ENCODE peak calls at places on chromosomes 7 and 10, in ten cellular contexts. U, C, Z, K, E, N, T, S, J and G are unnamed samples.

GRCh38 chr10:77431980-77432379 is 205.6 kb downstream of the KCNMA1 start:
- DNase-seq in U (no peak), C (no peak), Z (no peak), K (no peak), E (no peak), N (no peak), T (no peak), S (no peak), J (no peak), G (no peak)

GRCh38 chr10:23702977-23703414 is 264.1 kb downstream of the OTUD1 start:
- DNase-seq in U (peak), C (peak), Z (peak), K (no peak), E (peak), N (no peak), T (peak), S (peak), J (peak), G (peak)

GRCh38 chr7:102232686-102233286 is 53.9 kb upstream of the SH2B2 start:
- DNase-seq in U (no peak), C (no peak), Z (no peak), K (no peak), E (no peak), N (no peak), T (no peak), S (peak), J (no peak), G (peak)

GRCh38 chr10:126199221-126199998 is 188.9 kb downstream of the ADAM12 start:
- DNase-seq in U (peak), C (no peak), Z (no peak), K (no peak), E (no peak), N (no peak), T (no peak), S (no peak), J (no peak), G (no peak)

GRCh38 chr10:61618388-61618961 is 44.3 kb upstream of the CABCOCO1 start:
- DNase-seq in U (no peak), C (no peak), Z (no peak), K (no peak), E (no peak), N (no peak), T (no peak), S (no peak), J (no peak), G (no peak)

GRCh38 chr7:152435384-152436278 is at the start of gene KMT2C:
- DNase-seq in U (peak), C (peak), Z (peak), K (peak), E (peak), N (peak), T (peak), S (peak), J (no peak), G (peak)

GRCh38 chr10:89373916-89374711 is 3.7 kb upstream of the IFIT1B start:
- DNase-seq in U (peak), C (no peak), Z (no peak), K (peak), E (peak), N (no peak), T (peak), S (peak), J (peak), G (no peak)

GRCh38 chr7:148717266-148717793 is 18.6 kb downstream of the CUL1 start:
- DNase-seq in U (no peak), C (no peak), Z (no peak), K (no peak), E (no peak), N (no peak), T (no peak), S (no peak), J (no peak), G (no peak)

GRCh38 chr10:69636626-69637550 is 6.8 kb downstream of the FAM241B start:
- DNase-seq in U (no peak), C (peak), Z (no peak), K (no peak), E (peak), N (no peak), T (no peak), S (no peak), J (no peak), G (no peak)

GRCh38 chr7:5216931-5217330 is 26.9 kb downstream of the WIPI2 start:
- DNase-seq in U (no peak), C (no peak), Z (no peak), K (no peak), E (no peak), N (no peak), T (no peak), S (no peak), J (no peak), G (no peak)

GRCh38 chr10:7409045-7409731 is 1.6 kb downstream of the SFMBT2 start:
- DNase-seq in U (peak), C (peak), Z (no peak), K (peak), E (peak), N (peak), T (peak), S (no peak), J (no peak), G (peak)

GRCh38 chr7:141585592-141586510 is 34.6 kb downstream of the AGK start:
- DNase-seq in U (no peak), C (no peak), Z (no peak), K (no peak), E (no peak), N (no peak), T (no peak), S (no peak), J (peak), G (no peak)

GRCh38 chr10:97659589-97659988 is 19.1 kb downstream of the PI4K2A start:
- DNase-seq in U (no peak), C (no peak), Z (no peak), K (no peak), E (no peak), N (no peak), T (no peak), S (no peak), J (no peak), G (peak)

GRCh38 chr10:48589266-48589665 is 15.6 kb downstream of the ARHGAP22 start:
- DNase-seq in U (no peak), C (no peak), Z (no peak), K (no peak), E (no peak), N (no peak), T (peak), S (no peak), J (no peak), G (peak)

GRCh38 chr7:54788664-54789063 is 29.7 kb upstream of the SEC61G start:
- DNase-seq in U (peak), C (peak), Z (no peak), K (no peak), E (peak), N (no peak), T (peak), S (peak), J (peak), G (peak)

GRCh38 chr7:28629216-28629848 is 217.0 kb downstream of the CREB5 start:
- DNase-seq in U (no peak), C (no peak), Z (no peak), K (no peak), E (no peak), N (no peak), T (no peak), S (no peak), J (no peak), G (peak)

GRCh38 chr10:10780746-10781145 is 236.9 kb upstream of the CELF2 start:
- DNase-seq in U (no peak), C (no peak), Z (no peak), K (no peak), E (no peak), N (no peak), T (no peak), S (no peak), J (no peak), G (no peak)

GRCh38 chr10:29646238-29646902 is 11.6 kb upstream of the SVIL start:
- DNase-seq in U (no peak), C (no peak), Z (no peak), K (no peak), E (no peak), N (no peak), T (no peak), S (no peak), J (no peak), G (no peak)

GRCh38 chr7:42662862-42663261 is 249.0 kb downstream of the C7orf25 start:
- DNase-seq in U (no peak), C (no peak), Z (no peak), K (no peak), E (no peak), N (no peak), T (no peak), S (no peak), J (no peak), G (no peak)

GRCh38 chr10:31780717-31781116 is 147.9 kb downstream of the ARHGAP12 start:
- DNase-seq in U (no peak), C (no peak), Z (no peak), K (no peak), E (no peak), N (no peak), T (no peak), S (no peak), J (no peak), G (no peak)

GRCh38 chr10:72000073-72001025 is 36.2 kb downstream of the CHST3 start:
- DNase-seq in U (no peak), C (no peak), Z (no peak), K (no peak), E (no peak), N (no peak), T (no peak), S (no peak), J (no peak), G (no peak)

GRCh38 chr7:43071604-43072003 is 40.8 kb upstream of the HECW1 start:
- DNase-seq in U (no peak), C (peak), Z (no peak), K (no peak), E (no peak), N (no peak), T (no peak), S (no peak), J (no peak), G (peak)

GRCh38 chr10:79562135-79562756 is 2.0 kb upstream of the SFTPA2 start:
- DNase-seq in U (peak), C (peak), Z (peak), K (peak), E (peak), N (peak), T (peak), S (peak), J (peak), G (peak)

GRCh38 chr10:29532256-29532878 is 102.4 kb downstream of the SVIL start:
- DNase-seq in U (no peak), C (no peak), Z (no peak), K (no peak), E (no peak), N (no peak), T (no peak), S (no peak), J (no peak), G (no peak)

GRCh38 chr7:146150153-146150552 is 33.6 kb downstream of the CNTNAP2 start:
- DNase-seq in U (no peak), C (no peak), Z (no peak), K (no peak), E (no peak), N (no peak), T (no peak), S (no peak), J (no peak), G (peak)

GRCh38 chr10:131207584-131208532 is 103.7 kb downstream of the TCERG1L start:
- DNase-seq in U (no peak), C (no peak), Z (no peak), K (no peak), E (no peak), N (no peak), T (no peak), S (no peak), J (no peak), G (no peak)

GRCh38 chr7:10821156-10821555 is 152.5 kb upstream of the PHF14 start:
- DNase-seq in U (no peak), C (no peak), Z (no peak), K (no peak), E (no peak), N (no peak), T (no peak), S (no peak), J (no peak), G (no peak)

GRCh38 chr7:30315589-30315988 is 31.2 kb downstream of the ZNRF2 start:
- DNase-seq in U (no peak), C (no peak), Z (no peak), K (no peak), E (no peak), N (no peak), T (no peak), S (no peak), J (no peak), G (no peak)

GRCh38 chr10:126702181-126702580 is 31.7 kb upstream of the C10orf90 start:
- DNase-seq in U (no peak), C (no peak), Z (no peak), K (no peak), E (no peak), N (no peak), T (no peak), S (no peak), J (no peak), G (no peak)

GRCh38 chr7:80240265-80241025 is 105.8 kb downstream of the GNAI1 start:
- DNase-seq in U (no peak), C (no peak), Z (no peak), K (no peak), E (no peak), N (no peak), T (no peak), S (no peak), J (no peak), G (no peak)

GRCh38 chr7:5425507-5426225 is 2.0 kb upstream of the TNRC18 start:
- DNase-seq in U (peak), C (peak), Z (no peak), K (no peak), E (peak), N (no peak), T (peak), S (peak), J (no peak), G (peak)

GRCh38 chr7:18614841-18615240 is 119.3 kb downstream of the HDAC9 start:
- DNase-seq in U (no peak), C (no peak), Z (no peak), K (no peak), E (no peak), N (no peak), T (no peak), S (no peak), J (no peak), G (no peak)

GRCh38 chr10:122450336-122450990 is 4.0 kb upstream of the ARMS2 start:
- DNase-seq in U (peak), C (no peak), Z (no peak), K (no peak), E (no peak), N (no peak), T (no peak), S (no peak), J (no peak), G (no peak)

GRCh38 chr10:119135517-119135890 is 30.0 kb downstream of the SFXN4 start:
- DNase-seq in U (no peak), C (no peak), Z (no peak), K (no peak), E (no peak), N (no peak), T (no peak), S (no peak), J (no peak), G (no peak)
- H3K4me3 ChIP-seq in U (no peak), C (no peak), Z (no peak), K (no peak), E (no peak), N (no peak), T (no peak), S (no peak), J (no peak), G (no peak)

GRCh38 chr7:2675256-2675764 is 12.7 kb upstream of the AMZ1 start:
- DNase-seq in U (no peak), C (no peak), Z (no peak), K (no peak), E (no peak), N (no peak), T (no peak), S (no peak), J (no peak), G (no peak)
- H3K27ac ChIP-seq in U (no peak), C (no peak), Z (no peak), K (no peak), E (no peak), N (no peak), T (no peak), S (no peak), J (no peak), G (no peak)

GRCh38 chr7:93365341-93365740 is 133.2 kb downstream of the VPS50 start:
- DNase-seq in U (no peak), C (no peak), Z (no peak), K (no peak), E (no peak), N (no peak), T (no peak), S (no peak), J (no peak), G (no peak)
- H3K4me3 ChIP-seq in U (no peak), C (no peak), Z (no peak), K (no peak), E (no peak), N (no peak), T (no peak), S (no peak), J (no peak), G (no peak)

GRCh38 chr10:132537713-132538020 is at the start of gene INPP5A:
- DNase-seq in U (no peak), C (no peak), Z (no peak), K (no peak), E (no peak), N (no peak), T (no peak), S (no peak), J (no peak), G (no peak)
- H3K27ac ChIP-seq in U (peak), C (no peak), Z (peak), K (peak), E (peak), N (peak), T (peak), S (peak), J (peak), G (peak)

DNA sequence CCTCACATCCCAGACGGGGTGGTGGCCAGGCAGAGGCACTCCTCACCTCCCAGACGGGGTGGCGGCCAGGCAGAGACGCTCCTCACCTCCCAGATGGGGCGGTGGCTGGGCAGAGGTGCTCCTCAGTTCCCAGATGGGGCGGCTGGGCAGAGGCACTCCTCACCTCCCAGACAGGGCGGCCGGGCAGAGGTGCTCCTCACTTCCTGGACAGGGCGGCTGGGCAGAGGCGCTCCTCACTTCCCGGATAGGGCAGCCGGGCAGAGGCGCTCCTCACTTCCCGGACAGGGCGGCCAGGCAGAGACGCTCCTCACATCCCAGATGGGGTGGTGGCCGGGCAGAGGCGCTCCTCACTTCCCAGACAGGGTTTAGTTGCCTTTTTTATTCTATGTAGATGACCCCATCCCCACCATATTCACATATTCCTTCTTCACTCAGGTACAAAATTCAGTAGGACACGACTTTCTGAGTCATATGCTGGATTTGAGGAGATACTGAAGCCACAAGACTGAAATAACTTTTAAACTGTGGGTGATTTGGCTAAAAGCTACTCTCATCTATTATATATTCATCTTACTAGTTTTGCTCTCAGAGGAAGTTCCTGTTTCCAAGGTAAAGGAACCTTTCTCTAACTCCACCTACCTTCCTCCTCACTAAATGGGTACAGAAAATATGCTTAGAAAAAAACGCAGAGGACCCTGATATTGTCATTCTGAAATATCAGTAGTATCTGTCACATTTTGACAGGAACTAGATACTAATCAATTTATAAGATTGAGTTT is 54.4 kb downstream of the ENTPD1 start:
- DNase-seq in U (no peak), C (no peak), Z (no peak), K (no peak), E (no peak), N (no peak), T (no peak), S (no peak), J (no peak), G (no peak)
- H3K4me3 ChIP-seq in U (no peak), C (no peak), Z (no peak), K (no peak), E (no peak), N (no peak), T (no peak), S (no peak), J (no peak), G (no peak)

GRCh38 chr7:76314042-76314721 is 11.7 kb downstream of the HSPB1 start:
- DNase-seq in U (peak), C (peak), Z (peak), K (peak), E (peak), N (peak), T (peak), S (peak), J (no peak), G (peak)

GRCh38 chr7:76315372-76315771 is 12.9 kb downstream of the HSPB1 start:
- DNase-seq in U (no peak), C (no peak), Z (no peak), K (no peak), E (peak), N (no peak), T (no peak), S (no peak), J (no peak), G (no peak)

GRCh38 chr7:76310102-76310957 is 7.9 kb downstream of the HSPB1 start:
- DNase-seq in U (peak), C (no peak), Z (no peak), K (no peak), E (peak), N (no peak), T (no peak), S (peak), J (no peak), G (no peak)
- H3K27ac ChIP-seq in U (peak), C (no peak), Z (no peak), K (no peak), E (peak), N (no peak), T (peak), S (peak), J (peak), G (no peak)

GRCh38 chr10:67386260-67386659 is 309.7 kb downstream of the CTNNA3 start:
- DNase-seq in U (no peak), C (peak), Z (no peak), K (no peak), E (no peak), N (no peak), T (no peak), S (no peak), J (no peak), G (no peak)
- H3K4me3 ChIP-seq in U (no peak), C (peak), Z (no peak), K (no peak), E (no peak), N (no peak), T (no peak), S (no peak), J (no peak), G (peak)

GRCh38 chr10:45375101-45375500 is 1.1 kb downstream of the ALOX5 start:
- DNase-seq in U (no peak), C (no peak), Z (no peak), K (no peak), E (no peak), N (no peak), T (no peak), S (no peak), J (no peak), G (no peak)
- H3K27ac ChIP-seq in U (no peak), C (no peak), Z (no peak), K (no peak), E (no peak), N (peak), T (no peak), S (no peak), J (no peak), G (no peak)